ENCODE peak calls at places on chromosome 19, in five cellular contexts. B, V, H, S and Q are unnamed samples.

GRCh38 chr19:4803736-4804695 is 12.5 kb downstream of the FEM1A start:
- DNase-seq in H (no peak), B (peak; percentile 28), S (peak; percentile 59), V (peak; percentile 65), Q (peak; percentile 43)

GRCh38 chr19:38197937-38198704 is 25.9 kb downstream of the DPF1 start:
- DNase-seq in S (no peak), V (no peak), H (no peak), B (no peak), Q (no peak)

GRCh38 chr19:11281336-11282049 is 14.5 kb upstream of the TSPAN16 start:
- DNase-seq in V (no peak), S (no peak), B (no peak), H (no peak), Q (no peak)

GRCh38 chr19:35673121-35673804 is 6.9 kb downstream of the UPK1A start:
- DNase-seq in B (peak; percentile 6), S (peak; percentile 41), H (peak; percentile 64), V (peak; percentile 43), Q (peak; percentile 33)

GRCh38 chr19:42427313-42427712 is at the start of gene LIPE:
- DNase-seq in V (no peak), B (no peak), S (no peak), H (no peak), Q (no peak)

GRCh38 chr19:37226248-37226647 is 8.2 kb downstream of the ZNF383 start:
- DNase-seq in S (no peak), H (no peak), V (no peak), B (no peak), Q (no peak)

GRCh38 chr19:35609881-35610353 is 2.6 kb upstream of the HAUS5 start:
- DNase-seq in B (no peak), S (no peak), V (no peak), H (no peak), Q (no peak)

GRCh38 chr19:46615966-46616365 is 8.9 kb downstream of the PTGIR start:
- DNase-seq in V (no peak), H (no peak), S (no peak), B (no peak), Q (no peak)

GRCh38 chr19:18895828-18896341 is at the start of gene CERS1:
- DNase-seq in V (no peak), H (no peak), B (no peak), S (no peak), Q (no peak)

GRCh38 chr19:11067356-11068113 is 21.7 kb upstream of the LDLR start:
- DNase-seq in V (no peak), B (no peak), H (no peak), S (no peak), Q (no peak)

GRCh38 chr19:45404557-45405434 is at the start of gene PPP1R13L:
- DNase-seq in V (peak; percentile 92), S (peak; percentile 94), B (no peak), H (peak; percentile 92), Q (peak; percentile 87)

GRCh38 chr19:4557971-4558941 is 1.2 kb downstream of the SEMA6B start:
- DNase-seq in B (no peak), V (peak; percentile 59), H (no peak), S (no peak), Q (no peak)

GRCh38 chr19:50478901-50479715 is 2.5 kb upstream of the GARIN5A start:
- DNase-seq in H (no peak), V (no peak), B (no peak), S (no peak), Q (peak; percentile 32)

GRCh38 chr19:35587326-35587725 is 1.4 kb downstream of the PMIS2 start:
- DNase-seq in S (no peak), V (no peak), B (no peak), H (no peak), Q (no peak)

GRCh38 chr19:45059258-45059965 is 16.9 kb downstream of the ZNF296 start:
- DNase-seq in H (peak; percentile 77), V (peak; percentile 89), S (peak; percentile 84), B (peak; percentile 77), Q (peak; percentile 70)

GRCh38 chr19:9406798-9407352 is 28.5 kb downstream of the ZNF266 start:
- DNase-seq in V (peak; percentile 32), H (peak; percentile 88), S (peak; percentile 60), B (peak; percentile 19), Q (peak; percentile 83)

GRCh38 chr19:2507109-2507508 is 31.2 kb downstream of the GADD45B start:
- DNase-seq in V (peak; percentile 65), S (no peak), H (no peak), B (no peak), Q (peak; percentile 59)

GRCh38 chr19:1814833-1815604 is 2.9 kb upstream of the ATP8B3 start:
- DNase-seq in H (no peak), B (no peak), V (no peak), S (peak; percentile 24), Q (no peak)

GRCh38 chr19:42512743-42513304 is 15.5 kb downstream of the CEACAM1 start:
- DNase-seq in S (no peak), V (no peak), B (no peak), H (no peak), Q (no peak)

GRCh38 chr19:33052352-33052972 is 12.2 kb downstream of the RHPN2 start:
- DNase-seq in S (peak; percentile 55), B (no peak), V (peak; percentile 37), H (no peak), Q (no peak)